ENCODE peak calls at places on chromosomes 3 and 15, in five cellular contexts. O, B, C, Q and N are unnamed samples.

GRCh38 chr3:56119575-56120349 is 348.5 kb downstream of the ERC2 start:
- DNase-seq in O (peak), B (peak), C (no peak), Q (no peak), N (no peak)

GRCh38 chr3:67640023-67640660 is 14.3 kb downstream of the SUCLG2 start:
- DNase-seq in O (no peak), B (no peak), C (no peak), Q (no peak), N (no peak)

GRCh38 chr3:54777141-54777540 is 150.7 kb downstream of the LRTM1 start:
- DNase-seq in O (no peak), B (no peak), C (no peak), Q (peak), N (no peak)

GRCh38 chr3:8505621-8506020 is 4.0 kb downstream of the LMCD1 start:
- DNase-seq in O (no peak), B (peak), C (peak), Q (no peak), N (no peak)

GRCh38 chr3:66431494-66431893 is 69.3 kb downstream of the LRIG1 start:
- DNase-seq in O (no peak), B (no peak), C (no peak), Q (no peak), N (no peak)

GRCh38 chr3:4042070-4042469 is 242.8 kb downstream of the LRRN1 start:
- DNase-seq in O (no peak), B (no peak), C (no peak), Q (no peak), N (no peak)

GRCh38 chr3:154852515-154852914 is 227.6 kb upstream of the MME start:
- DNase-seq in O (no peak), B (no peak), C (no peak), Q (no peak), N (no peak)

GRCh38 chr15:25694823-25695312 is 168.3 kb downstream of the ATP10A start:
- DNase-seq in O (no peak), B (no peak), C (no peak), Q (no peak), N (no peak)

GRCh38 chr15:23897091-23897490 is 210.0 kb upstream of the NDN start:
- DNase-seq in O (no peak), B (no peak), C (no peak), Q (no peak), N (no peak)

GRCh38 chr15:70264014-70264492 is 166.3 kb upstream of the TLE3 start:
- DNase-seq in O (no peak), B (peak), C (no peak), Q (no peak), N (no peak)

GRCh38 chr3:27939940-27940339 is 217.8 kb upstream of the EOMES start:
- DNase-seq in O (peak), B (no peak), C (no peak), Q (no peak), N (no peak)

GRCh38 chr3:195522254-195523023 is 20.7 kb downstream of the PPP1R2 start:
- DNase-seq in O (peak), B (no peak), C (no peak), Q (no peak), N (no peak)

GRCh38 chr15:58074452-58074851 is 8.9 kb upstream of the ALDH1A2 start:
- DNase-seq in O (no peak), B (no peak), C (no peak), Q (no peak), N (no peak)

GRCh38 chr15:67120839-67121540 is 55.6 kb downstream of the SMAD3 start:
- DNase-seq in O (peak), B (peak), C (peak), Q (no peak), N (no peak)

GRCh38 chr15:74787251-74788041 is 5.6 kb downstream of the CSK start:
- DNase-seq in O (no peak), B (peak), C (no peak), Q (peak), N (no peak)

GRCh38 chr3:27792869-27793268 is 70.7 kb upstream of the EOMES start:
- DNase-seq in O (no peak), B (no peak), C (no peak), Q (no peak), N (no peak)

GRCh38 chr3:126521122-126521891 is 2.6 kb upstream of the CHST13 start:
- DNase-seq in O (no peak), B (no peak), C (no peak), Q (no peak), N (no peak)

GRCh38 chr3:108338901-108339545 is 42.7 kb downstream of the HHLA2 start:
- DNase-seq in O (no peak), B (no peak), C (no peak), Q (no peak), N (no peak)

GRCh38 chr3:13192471-13193213 is 119.4 kb upstream of the IQSEC1 start:
- DNase-seq in O (no peak), B (no peak), C (no peak), Q (no peak), N (no peak)

GRCh38 chr3:156655819-156656566 is 18.4 kb upstream of the TIPARP start:
- DNase-seq in O (no peak), B (no peak), C (no peak), Q (no peak), N (no peak)

GRCh38 chr3:107220538-107220937 is 156.7 kb upstream of the CCDC54 start:
- DNase-seq in O (no peak), B (no peak), C (no peak), Q (no peak), N (no peak)

GRCh38 chr3:125515421-125515820 is 4.6 kb downstream of the SNX4 start:
- DNase-seq in O (no peak), B (no peak), C (no peak), Q (no peak), N (no peak)

GRCh38 chr3:62372621-62373041 is 719 bp downstream of the FEZF2 start:
- DNase-seq in O (no peak), B (no peak), C (no peak), Q (no peak), N (no peak)

GRCh38 chr3:29497282-29497681 is 216.4 kb downstream of the RBMS3 start:
- DNase-seq in O (no peak), B (no peak), C (no peak), Q (no peak), N (no peak)

GRCh38 chr15:74418575-74419338 is 15.0 kb downstream of the SEMA7A start:
- DNase-seq in O (no peak), B (peak), C (no peak), Q (no peak), N (no peak)

GRCh38 chr3:165256554-165256953 is 60.4 kb upstream of the SLITRK3 start:
- DNase-seq in O (no peak), B (no peak), C (no peak), Q (no peak), N (no peak)

GRCh38 chr3:135739755-135740154 is 225.8 kb upstream of the PPP2R3A start:
- DNase-seq in O (no peak), B (no peak), C (no peak), Q (no peak), N (no peak)

GRCh38 chr3:179068779-179069530 is 2.7 kb downstream of the ZMAT3 start:
- DNase-seq in O (peak), B (no peak), C (no peak), Q (no peak), N (no peak)

GRCh38 chr15:62933388-62933787 is 109.2 kb upstream of the TPM1 start:
- DNase-seq in O (no peak), B (no peak), C (no peak), Q (no peak), N (no peak)
- H3K27ac ChIP-seq in O (no peak), B (no peak), C (no peak), Q (no peak), N (no peak)

DNA sequence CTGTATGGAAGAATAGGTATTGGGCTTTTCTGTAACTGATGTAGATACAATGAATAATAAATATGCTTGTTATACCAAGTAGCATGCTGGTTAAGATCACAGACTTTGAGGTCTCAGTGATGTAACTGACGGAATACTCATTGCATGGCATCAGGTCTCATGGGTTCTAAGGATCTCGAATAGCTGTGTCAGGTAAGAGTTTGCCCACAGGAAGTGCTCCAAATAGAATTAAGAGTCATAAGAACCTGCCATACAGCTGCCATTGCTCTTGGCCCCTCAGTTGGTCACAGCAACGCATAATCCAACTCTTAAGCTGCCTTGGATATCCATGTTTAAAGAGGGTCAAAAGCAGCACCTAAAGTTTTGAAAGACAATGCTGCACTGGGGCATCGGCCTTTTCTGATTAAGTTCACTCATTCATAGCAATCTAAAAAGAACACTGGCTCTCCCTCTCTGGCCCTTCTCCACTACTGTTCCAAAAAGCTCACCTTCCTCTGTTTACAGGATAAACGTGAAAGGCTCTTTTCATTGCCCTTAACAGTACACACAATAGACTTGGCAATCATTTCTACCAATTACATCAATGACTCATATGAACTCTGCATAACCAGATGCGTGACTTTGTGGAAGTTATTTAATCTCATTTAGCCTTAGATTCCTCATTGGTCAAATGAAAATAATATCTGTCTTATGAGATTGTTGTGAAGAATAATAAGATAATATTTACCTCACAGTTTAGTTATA is 74.7 kb downstream of the ZBTB20 start:
- DNase-seq in O (peak), B (no peak), C (no peak), Q (no peak), N (no peak)
- H3K27ac ChIP-seq in O (no peak), B (peak), C (no peak), Q (no peak), N (peak)

DNA sequence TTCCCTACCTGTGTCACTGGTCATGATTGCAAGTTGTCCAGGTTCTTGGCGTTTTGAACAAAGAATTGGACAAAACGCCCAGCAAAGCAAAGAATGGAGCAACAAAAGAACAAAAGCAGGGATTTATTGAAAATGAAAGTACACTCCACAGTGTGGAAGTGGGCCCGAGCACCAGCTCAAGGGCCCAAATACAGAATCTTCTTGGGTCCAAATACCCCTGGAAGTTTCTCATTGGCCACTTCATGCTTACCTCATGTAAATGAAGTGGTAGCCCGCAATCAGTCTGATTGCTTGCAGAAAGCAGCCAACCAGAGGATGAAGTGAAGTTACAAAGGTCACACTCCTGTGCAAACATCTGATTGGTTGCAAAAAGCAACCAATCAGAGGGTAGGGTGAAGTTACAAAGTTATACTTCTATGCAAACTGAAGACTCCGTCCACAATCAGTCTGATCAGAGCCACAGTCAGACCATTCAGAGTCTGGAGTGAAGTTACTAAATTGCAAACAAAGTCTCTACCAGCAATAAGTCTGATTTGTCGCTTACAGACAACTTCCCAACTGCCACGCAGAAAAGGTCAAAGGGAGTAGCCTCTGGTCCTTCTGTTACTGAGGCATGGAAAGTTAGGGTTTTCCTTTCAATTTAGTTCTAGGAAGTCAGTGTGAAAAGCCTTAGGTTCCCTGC is 8.3 kb upstream of the TM4SF1 start:
- DNase-seq in O (no peak), B (no peak), C (no peak), Q (no peak), N (no peak)
- H3K27ac ChIP-seq in O (no peak), B (peak), C (peak), Q (no peak), N (no peak)

GRCh38 chr3:193942516-193943055 is 193.4 kb upstream of the HES1 start:
- DNase-seq in O (no peak), B (no peak), C (no peak), Q (no peak), N (no peak)

GRCh38 chr3:193940526-193940925 is 195.4 kb upstream of the HES1 start:
- DNase-seq in O (no peak), B (no peak), C (no peak), Q (no peak), N (no peak)

GRCh38 chr3:193941486-193941885 is 194.5 kb upstream of the HES1 start:
- DNase-seq in O (no peak), B (no peak), C (no peak), Q (no peak), N (no peak)

GRCh38 chr3:193939527-193939926 is 196.4 kb upstream of the HES1 start:
- DNase-seq in O (no peak), B (no peak), C (no peak), Q (no peak), N (no peak)

DNA sequence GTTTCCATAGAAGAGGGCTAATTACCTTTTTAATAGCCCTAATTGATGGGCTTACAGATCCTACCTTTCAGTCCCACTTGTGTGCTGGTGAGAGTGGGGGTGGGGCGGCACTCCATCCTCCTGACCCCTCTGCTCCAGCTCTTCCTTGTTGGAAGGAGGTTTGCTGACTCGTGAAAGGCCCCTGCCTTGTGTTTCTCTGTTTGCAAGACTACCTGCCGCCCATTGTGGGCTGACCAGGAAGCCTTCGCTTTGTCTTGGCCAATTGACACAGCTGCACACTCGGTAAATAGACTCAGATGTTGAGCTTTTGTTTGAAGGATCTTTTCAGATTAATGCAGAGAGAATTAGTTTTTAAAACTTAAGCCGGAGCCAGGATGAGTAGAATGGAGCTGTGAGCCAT is 197.3 kb upstream of the HES1 start:
- DNase-seq in O (no peak), B (no peak), C (no peak), Q (no peak), N (no peak)
- H3K27ac ChIP-seq in O (no peak), B (no peak), C (no peak), Q (no peak), N (no peak)

DNA sequence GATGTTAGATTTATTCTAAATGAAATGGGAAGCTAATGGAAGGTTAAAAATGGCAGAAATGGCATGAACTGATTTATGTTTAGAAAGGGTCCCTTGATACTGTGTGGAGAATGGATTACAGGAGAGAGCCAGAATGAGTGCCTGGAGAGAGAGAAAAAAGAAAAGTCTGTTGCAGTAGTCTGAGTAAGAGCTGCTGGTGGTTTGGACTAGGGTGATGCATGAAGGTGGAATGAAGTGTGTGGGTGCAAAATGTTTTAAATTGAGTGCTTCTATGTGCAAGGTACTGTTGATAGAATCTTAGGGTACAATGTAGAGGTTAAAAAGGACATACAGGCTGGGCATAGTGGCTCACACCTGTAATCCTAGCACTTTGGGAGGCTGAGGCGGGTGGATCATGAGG is 11.4 kb upstream of the MGA start:
- DNase-seq in O (no peak), B (no peak), C (no peak), Q (no peak), N (no peak)
- H3K27ac ChIP-seq in O (no peak), B (no peak), C (no peak), Q (no peak), N (no peak)

DNA sequence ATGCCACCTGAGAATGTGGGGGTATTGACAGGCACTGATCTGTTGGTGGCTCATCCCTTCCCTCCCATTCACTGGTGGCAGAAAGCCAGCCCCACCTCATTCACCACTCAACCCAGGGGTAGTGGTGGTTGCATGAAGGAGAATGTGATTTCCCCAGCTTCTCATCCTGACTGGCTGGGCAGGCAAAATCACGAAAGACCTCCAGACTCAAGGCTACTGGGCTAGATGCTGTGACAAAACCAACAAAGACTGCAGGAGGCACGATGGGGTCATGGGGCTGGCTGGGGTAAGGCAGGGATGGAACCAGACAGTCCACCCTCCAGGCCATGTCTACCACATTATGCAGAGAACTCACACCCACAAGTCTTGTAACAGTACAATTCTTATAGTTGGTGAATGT is 33.9 kb downstream of the FSTL1 start:
- DNase-seq in O (no peak), B (peak), C (no peak), Q (no peak), N (peak)
- H3K27ac ChIP-seq in O (peak), B (peak), C (no peak), Q (no peak), N (peak)

GRCh38 chr15:98123834-98124233 is 163.3 kb downstream of the ARRDC4 start:
- DNase-seq in O (peak), B (no peak), C (no peak), Q (no peak), N (no peak)
- H3K27ac ChIP-seq in O (peak), B (no peak), C (no peak), Q (no peak), N (no peak)